ENCODE peak calls at places on chromosome 21, in nine cellular contexts. F, I, A, R, Z, J, L, U and E are unnamed samples.

GRCh38 chr21:46054447-46054846 is 43.5 kb upstream of the COL6A2 start:
- DNase-seq in Z (no peak), U (no peak), I (no peak), J (no peak), L (no peak), A (no peak), R (no peak), F (no peak), E (no peak)

GRCh38 chr21:45405819-45406762 is 1.1 kb downstream of the COL18A1 start:
- DNase-seq in I (no peak), U (no peak), Z (no peak), A (no peak), L (no peak), J (peak; percentile 50), F (peak; percentile 30), R (peak; percentile 42), E (no peak)

GRCh38 chr21:45372732-45373355 is 32.1 kb upstream of the COL18A1 start:
- DNase-seq in F (peak; percentile 1), I (no peak), J (no peak), Z (no peak), L (no peak), U (no peak), A (no peak), R (peak; percentile 21), E (no peak)

GRCh38 chr21:31557421-31557955 is 102.0 kb upstream of the SOD1 start:
- DNase-seq in F (no peak), J (peak; percentile 46), A (peak; percentile 11), U (peak; percentile 28), L (no peak), Z (no peak), R (peak; percentile 49), I (no peak), E (no peak)

GRCh38 chr21:37188825-37189224 is 78.3 kb downstream of the VPS26C start:
- DNase-seq in R (no peak), F (no peak), A (no peak), L (no peak), U (no peak), Z (no peak), J (no peak), I (no peak), E (no peak)

GRCh38 chr21:38861989-38862683 is 56.4 kb downstream of the ETS2 start:
- DNase-seq in F (no peak), L (no peak), J (no peak), U (no peak), A (no peak), Z (peak; percentile 76), I (no peak), R (no peak), E (peak; percentile 89)

GRCh38 chr21:42763578-42764442 is 110.4 kb downstream of the PDE9A start:
- DNase-seq in U (no peak), Z (no peak), L (no peak), A (no peak), J (no peak), I (no peak), R (no peak), F (no peak), E (no peak)

GRCh38 chr21:24118738-24119470 is 1488.4 kb downstream of the MRPL39 start:
- DNase-seq in Z (no peak), L (no peak), U (no peak), I (no peak), R (no peak), A (no peak), J (no peak), F (no peak), E (no peak)

GRCh38 chr21:38869946-38870345 is 64.2 kb downstream of the ETS2 start:
- DNase-seq in J (no peak), R (no peak), Z (no peak), I (no peak), L (no peak), A (no peak), U (peak; percentile 94), F (no peak), E (no peak)

GRCh38 chr21:16279658-16280581 is 550.1 kb downstream of the USP25 start:
- DNase-seq in I (no peak), Z (no peak), J (no peak), A (no peak), R (no peak), F (peak; percentile 27), L (no peak), U (no peak), E (no peak)

GRCh38 chr21:29523646-29524045 is 224.9 kb downstream of the BACH1 start:
- DNase-seq in L (no peak), A (no peak), I (no peak), J (no peak), R (no peak), U (no peak), F (no peak), Z (no peak), E (no peak)

GRCh38 chr21:45817345-45817744 is 164.2 kb upstream of the COL6A1 start:
- DNase-seq in R (no peak), I (no peak), A (no peak), J (no peak), F (no peak), U (no peak), Z (no peak), L (peak; percentile 30), E (no peak)

GRCh38 chr21:15273244-15273643 is 208.4 kb upstream of the NRIP1 start:
- DNase-seq in A (no peak), Z (no peak), L (no peak), R (no peak), J (no peak), I (no peak), U (no peak), F (no peak), E (no peak)

GRCh38 chr21:41500931-41501381 is 7.0 kb downstream of the TMPRSS2 start:
- DNase-seq in L (no peak), J (no peak), U (no peak), A (no peak), Z (peak; percentile 29), F (no peak), R (peak; percentile 78), I (no peak), E (no peak)

GRCh38 chr21:46441961-46442498 is 16.7 kb upstream of the DIP2A start:
- DNase-seq in F (no peak), I (no peak), Z (no peak), A (no peak), J (no peak), U (no peak), L (no peak), R (peak; percentile 28), E (no peak)

GRCh38 chr21:31538821-31539220 is 120.7 kb upstream of the SOD1 start:
- DNase-seq in I (no peak), J (no peak), U (peak; percentile 69), Z (no peak), A (no peak), R (no peak), L (no peak), F (no peak), E (no peak)

GRCh38 chr21:17793675-17794123 is 25.5 kb downstream of the C21orf91 start:
- DNase-seq in A (no peak), J (no peak), F (no peak), I (no peak), R (no peak), Z (peak; percentile 53), L (no peak), U (no peak), E (no peak)

GRCh38 chr21:38027901-38028300 is 111.6 kb upstream of the KCNJ6 start:
- DNase-seq in R (no peak), F (no peak), I (no peak), Z (no peak), A (no peak), J (no peak), U (no peak), L (no peak), E (peak; percentile 9)

GRCh38 chr21:35529141-35529863 is 480.2 kb upstream of the RUNX1 start:
- DNase-seq in L (no peak), J (peak; percentile 18), Z (peak; percentile 43), F (no peak), I (no peak), A (no peak), U (no peak), R (no peak), E (peak; percentile 44)

GRCh38 chr21:32370971-32371766 is 21.6 kb downstream of the URB1 start:
- DNase-seq in L (no peak), I (no peak), A (no peak), U (no peak), J (no peak), R (no peak), Z (no peak), F (no peak), E (no peak)

GRCh38 chr21:42747267-42747701 is 93.9 kb downstream of the PDE9A start:
- DNase-seq in A (no peak), J (no peak), R (peak; percentile 51), I (no peak), L (no peak), F (no peak), U (no peak), Z (no peak), E (no peak)

GRCh38 chr21:32413697-32414578 is 1.4 kb downstream of the EVA1C start:
- DNase-seq in I (no peak), U (no peak), R (no peak), L (no peak), F (no peak), J (peak; percentile 10), Z (no peak), A (no peak), E (no peak)

GRCh38 chr21:29481641-29482040 is 182.9 kb downstream of the BACH1 start:
- DNase-seq in J (no peak), L (no peak), I (no peak), R (no peak), Z (no peak), U (no peak), F (no peak), A (no peak), E (no peak)

GRCh38 chr21:19049567-19049966 is 646.0 kb upstream of the TMPRSS15 start:
- DNase-seq in U (no peak), I (no peak), F (no peak), A (no peak), Z (no peak), R (no peak), L (no peak), J (no peak), E (no peak)

GRCh38 chr21:43332461-43332860 is 94.5 kb downstream of the SIK1 start:
- DNase-seq in R (no peak), A (no peak), F (no peak), I (no peak), Z (no peak), U (no peak), J (no peak), L (no peak), E (no peak)

GRCh38 chr21:45916011-45916840 is 65.3 kb upstream of the COL6A1 start:
- DNase-seq in L (no peak), F (no peak), U (no peak), A (no peak), R (no peak), I (no peak), Z (peak; percentile 42), J (no peak), E (no peak)

GRCh38 chr21:44740721-44741120 is 29.3 kb upstream of the TSPEAR start:
- DNase-seq in Z (no peak), U (no peak), A (no peak), J (no peak), I (no peak), F (no peak), R (no peak), L (no peak), E (no peak)

GRCh38 chr21:34979383-34979782 is 69.7 kb downstream of the RUNX1 start:
- DNase-seq in Z (no peak), A (no peak), I (no peak), F (no peak), J (no peak), L (no peak), U (no peak), R (no peak), E (no peak)

GRCh38 chr21:37073417-37074194 is 552 bp downstream of the TTC3 start:
- DNase-seq in U (no peak), Z (peak; percentile 64), A (peak; percentile 60), J (peak; percentile 73), R (peak; percentile 83), L (peak; percentile 55), I (peak; percentile 73), F (peak; percentile 53), E (peak; percentile 76)

GRCh38 chr21:44780767-44781459 is 20.7 kb downstream of the UBE2G2 start:
- DNase-seq in J (no peak), A (no peak), L (no peak), I (no peak), R (no peak), U (no peak), Z (no peak), F (no peak), E (no peak)

GRCh38 chr21:15604424-15604823 is 125.4 kb upstream of the USP25 start:
- DNase-seq in A (no peak), R (no peak), F (no peak), Z (no peak), J (no peak), U (no peak), I (no peak), L (no peak), E (no peak)